ENCODE peak calls at places on chromosomes 6 and 20, in eight cellular contexts. H is fibroblast of the aortic adventitia, D is GM12865, A is cardiac fibroblast, I is HCT116, T is cardiac muscle cell, V is brain microvascular endothelial cell, Z is astrocyte. L is an unnamed sample.

GRCh38 chr6:169950558-169950957 is 199.1 kb downstream of the ERMARD start:
- DNase-seq in Z (no peak), D (peak; percentile 29), V (no peak), A (no peak), H (no peak), I (peak; percentile 32), T (no peak), L (peak; percentile 12)

GRCh38 chr6:147787407-147787806 is 278.9 kb downstream of the SAMD5 start:
- DNase-seq in I (no peak), V (no peak), D (no peak), Z (no peak), A (no peak), T (no peak), H (no peak), L (no peak)

GRCh38 chr20:19222520-19223040 is 10.1 kb downstream of the SLC24A3 start:
- DNase-seq in D (no peak), T (no peak), Z (no peak), I (no peak), A (no peak), V (no peak), H (no peak), L (no peak)

GRCh38 chr20:50333856-50334255 is 143.2 kb downstream of the CEBPB start:
- DNase-seq in I (no peak), A (peak; percentile 72), H (peak; percentile 60), V (peak; percentile 77), D (no peak), T (no peak), Z (peak; percentile 94), L (peak; percentile 64)

GRCh38 chr6:31740397-31741223 is 805 bp downstream of the MSH5 start:
- DNase-seq in H (no peak), T (no peak), Z (no peak), D (peak; percentile 62), I (no peak), V (no peak), A (no peak), L (no peak)

GRCh38 chr6:135306740-135307420 is 125.8 kb downstream of the MYB start:
- DNase-seq in I (no peak), A (no peak), H (no peak), V (no peak), Z (no peak), T (no peak), D (no peak), L (no peak)

GRCh38 chr20:10125757-10126156 is 91.0 kb downstream of the ANKEF1 start:
- DNase-seq in A (peak; percentile 23), T (no peak), I (no peak), H (peak; percentile 23), V (no peak), D (no peak), Z (peak; percentile 74), L (peak; percentile 12)

GRCh38 chr6:5055118-5055517 is 30.0 kb upstream of the PPP1R3G start:
- DNase-seq in A (no peak), Z (no peak), T (no peak), D (no peak), H (no peak), I (no peak), V (no peak), L (no peak)

GRCh38 chr6:118656822-118657451 is 5.5 kb upstream of the CEP85L start:
- DNase-seq in A (no peak), I (no peak), D (no peak), T (no peak), H (no peak), V (no peak), Z (no peak), L (no peak)

GRCh38 chr20:47358672-47359532 is 2.4 kb upstream of the ZMYND8 start:
- DNase-seq in D (peak; percentile 54), T (peak; percentile 79), V (peak; percentile 95), I (peak; percentile 49), A (peak; percentile 94), Z (peak; percentile 90), H (peak; percentile 97), L (peak; percentile 95)

GRCh38 chr6:25232478-25232877 is 46.7 kb upstream of the CARMIL1 start:
- DNase-seq in Z (no peak), V (no peak), I (no peak), D (no peak), A (peak; percentile 36), H (peak; percentile 56), T (no peak), L (no peak)

GRCh38 chr6:32123681-32124080 is 4.4 kb downstream of the ATF6B start:
- DNase-seq in A (no peak), I (no peak), D (no peak), H (no peak), V (no peak), Z (no peak), T (no peak), L (no peak)

GRCh38 chr20:53736122-53736756 is 142.6 kb upstream of the ZNF217 start:
- DNase-seq in H (no peak), D (no peak), A (no peak), V (no peak), I (no peak), Z (peak; percentile 55), T (peak; percentile 40), L (peak; percentile 19)

GRCh38 chr6:157510329-157511188 is 129.6 kb downstream of the ZDHHC14 start:
- DNase-seq in A (no peak), H (no peak), T (no peak), V (no peak), Z (no peak), I (no peak), D (no peak), L (no peak)

GRCh38 chr6:157513004-157513603 is 132.1 kb downstream of the ZDHHC14 start:
- DNase-seq in T (no peak), A (no peak), H (no peak), I (no peak), Z (no peak), V (no peak), D (no peak), L (no peak)

GRCh38 chr6:157514659-157515496 is 133.9 kb downstream of the ZDHHC14 start:
- DNase-seq in T (no peak), Z (peak; percentile 71), V (peak; percentile 62), D (peak; percentile 7), H (peak; percentile 30), A (peak; percentile 54), I (no peak), L (peak; percentile 61)

GRCh38 chr6:157513619-157514485 is 132.9 kb downstream of the ZDHHC14 start:
- DNase-seq in I (no peak), D (no peak), V (no peak), A (no peak), T (no peak), H (no peak), Z (no peak), L (no peak)

GRCh38 chr6:157512081-157512682 is 131.2 kb downstream of the ZDHHC14 start:
- DNase-seq in A (no peak), D (no peak), T (no peak), V (no peak), H (peak; percentile 25), I (no peak), Z (no peak), L (no peak)
- H3K4me3 ChIP-seq in A (no peak overlapping the region), D (no peak overlapping the region), T (no peak overlapping the region), V (no peak overlapping the region), H (no peak overlapping the region), I (no peak overlapping the region), Z (no peak overlapping the region), L (no peak overlapping the region)

GRCh38 chr6:150966786-150967185 is 101.3 kb downstream of the MTHFD1L start:
- DNase-seq in T (no peak), D (no peak), A (no peak), Z (no peak), V (no peak), I (no peak), H (no peak), L (no peak)

GRCh38 chr6:150962436-150962835 is 96.9 kb downstream of the MTHFD1L start:
- DNase-seq in T (no peak), V (no peak), Z (no peak), H (no peak), D (no peak), I (no peak), A (no peak), L (no peak)

GRCh38 chr6:150967381-150967780 is 101.9 kb downstream of the MTHFD1L start:
- DNase-seq in H (no peak), A (no peak), T (no peak), V (no peak), I (no peak), Z (no peak), D (no peak), L (no peak)

GRCh38 chr6:150967910-150968309 is 102.4 kb downstream of the MTHFD1L start:
- DNase-seq in V (peak; percentile 49), D (no peak), I (no peak), T (peak; percentile 33), Z (no peak), H (no peak), A (no peak), L (no peak)

GRCh38 chr6:150964765-150965164 is 99.3 kb downstream of the MTHFD1L start:
- DNase-seq in D (no peak), Z (no peak), H (no peak), I (no peak), T (no peak), V (no peak), A (no peak), L (no peak)
- TF ChIP-seq CTCF in D (no peak), Z (no peak), H (no peak), I (peak; percentile 10), T (no peak), V (peak; percentile 22), A (no peak), L (no peak)

GRCh38 chr6:142015011-142015410 is 117.7 kb upstream of the GJE1 start:
- DNase-seq in Z (no peak), A (no peak), D (no peak), H (no peak), T (no peak), V (no peak), I (peak; percentile 19), L (no peak)

GRCh38 chr6:142013875-142014495 is 118.7 kb upstream of the GJE1 start:
- DNase-seq in Z (peak; percentile 32), H (no peak), V (peak; percentile 4), D (no peak), T (no peak), I (peak; percentile 27), A (peak; percentile 26), L (no peak)

GRCh38 chr6:142011775-142012174 is 121.0 kb upstream of the GJE1 start:
- DNase-seq in Z (no peak), A (no peak), T (no peak), V (no peak), H (no peak), I (no peak), D (no peak), L (no peak)

GRCh38 chr6:142013286-142013685 is 119.4 kb upstream of the GJE1 start:
- DNase-seq in I (peak; percentile 84), D (peak; percentile 10), Z (peak; percentile 93), T (no peak), A (peak; percentile 92), H (peak; percentile 91), V (peak; percentile 59), L (peak; percentile 89)

DNA sequence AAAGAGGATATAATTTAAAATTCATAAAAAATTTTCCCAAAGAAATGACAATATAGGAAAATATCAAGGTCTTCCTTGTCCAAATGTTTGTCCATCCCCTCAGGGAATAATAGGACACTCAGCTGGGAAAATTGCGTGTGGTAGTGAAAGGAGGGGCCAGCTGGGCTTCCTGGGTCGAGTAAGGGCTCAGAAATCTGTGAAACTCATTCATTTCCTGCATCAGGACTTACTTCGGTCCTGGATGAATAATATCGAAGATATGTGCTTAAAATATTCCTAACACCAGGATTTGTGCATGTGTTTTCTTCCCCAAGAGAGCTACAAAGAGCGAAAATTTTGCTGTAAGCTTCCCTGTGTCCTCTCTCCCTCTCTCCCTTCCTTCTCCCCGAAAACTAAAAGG is 118.2 kb upstream of the GJE1 start:
- DNase-seq in H (peak; percentile 75), Z (peak; percentile 91), I (peak; percentile 79), T (no peak), V (peak; percentile 82), D (no peak), A (peak; percentile 93), L (peak; percentile 82)
- H3K4me3 ChIP-seq in H (peak overlapping the region; percentile 29), Z (peak overlapping the region; percentile 46), I (peak overlapping the region; percentile 12), T (no peak overlapping the region), V (no peak overlapping the region), D (no peak overlapping the region), A (no peak overlapping the region), L (no peak overlapping the region)

GRCh38 chr20:46133886-46134654 is 16.0 kb downstream of the CD40 start:
- DNase-seq in V (no peak), I (no peak), D (no peak), T (no peak), A (no peak), H (no peak), Z (no peak), L (no peak)
- TF ChIP-seq CTCF in V (no peak), I (no peak), D (no peak), T (no peak), A (no peak), H (no peak), Z (no peak), L (no peak)